ENCODE peak calls at places on chromosomes 2 and 18, in four cellular contexts. One of them, this sample, is unnamed.

GRCh38 chr2:108620656-108621055 is 86.4 kb downstream of the LIMS1 start:
- DNase-seq in GM23338: no peak
- DNase-seq in A172: no peak
- DNase-seq in T-cell: no peak
- DNase-seq in this sample: no peak

GRCh38 chr2:98372579-98372978 is 26.3 kb downstream of the CNGA3 start:
- DNase-seq in A172: no peak
- DNase-seq in T-cell: no peak
- DNase-seq in GM23338: no peak
- DNase-seq in this sample: no peak

GRCh38 chr18:49876536-49876935 is 63.2 kb upstream of the ACAA2 start:
- DNase-seq in GM23338: no peak
- DNase-seq in A172: no peak
- DNase-seq in T-cell: no peak
- DNase-seq in this sample: no peak

GRCh38 chr2:35080231-35080905 is 1275.2 kb upstream of the CRIM1 start:
- DNase-seq in T-cell: no peak
- DNase-seq in A172: peak
- DNase-seq in GM23338: no peak
- DNase-seq in this sample: no peak

GRCh38 chr2:17413031-17413430 is 105.2 kb downstream of the RAD51AP2 start:
- DNase-seq in T-cell: no peak
- DNase-seq in GM23338: no peak
- DNase-seq in A172: no peak
- DNase-seq in this sample: no peak

GRCh38 chr18:68840554-68841263 is 42.8 kb downstream of the CCDC102B start:
- DNase-seq in GM23338: peak
- DNase-seq in A172: peak
- DNase-seq in T-cell: no peak
- DNase-seq in this sample: peak

GRCh38 chr2:226796840-226797288 is 2.8 kb downstream of the IRS1 start:
- DNase-seq in T-cell: no peak
- DNase-seq in GM23338: no peak
- DNase-seq in A172: no peak
- DNase-seq in this sample: no peak

GRCh38 chr2:205683179-205683978 is 1.1 kb downstream of the NRP2 start:
- DNase-seq in T-cell: no peak
- DNase-seq in A172: no peak
- DNase-seq in GM23338: no peak
- DNase-seq in this sample: no peak

GRCh38 chr2:225889452-225889851 is 489.9 kb downstream of the NYAP2 start:
- DNase-seq in A172: peak
- DNase-seq in GM23338: peak
- DNase-seq in T-cell: no peak
- DNase-seq in this sample: peak

GRCh38 chr2:135987441-135987840 is 2.0 kb upstream of the DARS1 start:
- DNase-seq in A172: no peak
- DNase-seq in T-cell: no peak
- DNase-seq in GM23338: no peak
- DNase-seq in this sample: no peak

GRCh38 chr2:62794791-62795190 is 89.3 kb downstream of the EHBP1 start:
- DNase-seq in GM23338: no peak
- DNase-seq in T-cell: no peak
- DNase-seq in A172: peak
- DNase-seq in this sample: no peak

GRCh38 chr18:27824275-27824674 is 352.7 kb downstream of the CDH2 start:
- DNase-seq in GM23338: no peak
- DNase-seq in T-cell: no peak
- DNase-seq in A172: no peak
- DNase-seq in this sample: no peak

GRCh38 chr2:14350856-14351255 is 281.7 kb upstream of the LRATD1 start:
- DNase-seq in T-cell: no peak
- DNase-seq in GM23338: no peak
- DNase-seq in A172: no peak
- DNase-seq in this sample: peak

GRCh38 chr18:51134721-51135120 is 62.8 kb downstream of the MEX3C start:
- DNase-seq in A172: no peak
- DNase-seq in GM23338: no peak
- DNase-seq in T-cell: no peak
- DNase-seq in this sample: no peak

GRCh38 chr2:40348038-40348437 is 103.9 kb downstream of the SLC8A1 start:
- DNase-seq in A172: no peak
- DNase-seq in GM23338: no peak
- DNase-seq in T-cell: no peak
- DNase-seq in this sample: no peak

GRCh38 chr2:152134488-152135280 is 35.8 kb upstream of the CACNB4 start:
- DNase-seq in T-cell: no peak
- DNase-seq in A172: peak
- DNase-seq in GM23338: peak
- DNase-seq in this sample: peak

GRCh38 chr2:10894264-10894935 is 17.3 kb upstream of the KCNF1 start:
- DNase-seq in A172: no peak
- DNase-seq in T-cell: no peak
- DNase-seq in GM23338: peak
- DNase-seq in this sample: no peak

GRCh38 chr18:59915606-59916005 is 15.8 kb downstream of the PMAIP1 start:
- DNase-seq in A172: no peak
- DNase-seq in T-cell: no peak
- DNase-seq in GM23338: no peak
- DNase-seq in this sample: no peak

GRCh38 chr18:48790869-48791635 is 159.7 kb downstream of the SMAD7 start:
- DNase-seq in A172: no peak
- DNase-seq in GM23338: no peak
- DNase-seq in T-cell: no peak
- DNase-seq in this sample: peak

GRCh38 chr2:98726172-98726725 is 4.7 kb downstream of the MGAT4A start:
- DNase-seq in GM23338: no peak
- DNase-seq in A172: no peak
- DNase-seq in T-cell: no peak
- DNase-seq in this sample: no peak

GRCh38 chr2:151333083-151333482 is 24.3 kb upstream of the TNFAIP6 start:
- DNase-seq in A172: no peak
- DNase-seq in T-cell: no peak
- DNase-seq in GM23338: peak
- DNase-seq in this sample: no peak

GRCh38 chr2:188024811-188025210 is 266.9 kb upstream of the GULP1 start:
- DNase-seq in T-cell: no peak
- DNase-seq in GM23338: no peak
- DNase-seq in A172: no peak
- DNase-seq in this sample: no peak

GRCh38 chr2:43759195-43759594 is 14.6 kb upstream of the DYNC2LI1 start:
- DNase-seq in A172: peak
- DNase-seq in T-cell: no peak
- DNase-seq in GM23338: no peak
- DNase-seq in this sample: no peak

GRCh38 chr18:59514193-59514592 is 155.1 kb upstream of the LMAN1 start:
- DNase-seq in GM23338: no peak
- DNase-seq in T-cell: no peak
- DNase-seq in A172: no peak
- DNase-seq in this sample: no peak

GRCh38 chr2:240820607-240821428 is 799 bp upstream of the KIF1A start:
- DNase-seq in T-cell: no peak
- DNase-seq in A172: no peak
- DNase-seq in GM23338: peak
- DNase-seq in this sample: no peak

GRCh38 chr2:178233428-178233827 is 39.1 kb downstream of the OSBPL6 start:
- DNase-seq in T-cell: no peak
- DNase-seq in GM23338: no peak
- DNase-seq in A172: no peak
- DNase-seq in this sample: no peak

GRCh38 chr18:12121175-12122095 is 27.8 kb downstream of the ANKRD62 start:
- DNase-seq in A172: no peak
- DNase-seq in GM23338: peak
- DNase-seq in T-cell: no peak
- DNase-seq in this sample: peak

GRCh38 chr2:105405291-105405690 is 6.4 kb upstream of the FHL2 start:
- DNase-seq in A172: peak
- DNase-seq in T-cell: no peak
- DNase-seq in GM23338: no peak
- DNase-seq in this sample: no peak

GRCh38 chr2:393711-394696 is 106.1 kb upstream of the ALKAL2 start:
- DNase-seq in GM23338: peak
- DNase-seq in A172: peak
- DNase-seq in T-cell: peak
- DNase-seq in this sample: no peak

GRCh38 chr2:8119782-8120551 is 561.9 kb upstream of the ID2 start:
- DNase-seq in GM23338: no peak
- DNase-seq in T-cell: no peak
- DNase-seq in A172: peak
- DNase-seq in this sample: no peak

This sample was measured in MV-4-11.